ENCODE peak calls at places on chromosomes 1 and 21, in ten cellular contexts. M is endothelial cell of umbilical vein; X is IMR-90; F is pancreas; C is PC-9; U is small intestine; V is cardiac muscle cell; W is breast epithelium; H is CD4-positive, CD25-positive, alpha-beta regulatory T cell; Y is GM23248. D is an unnamed sample. For H3K4me1, the result is how much of the 10 kb centered on the place peaks cover.

GRCh38 chr1:176315519-176316220 is 108.6 kb upstream of the COP1 start:
- DNase-seq in M (no peak), X (no peak), F (no peak), C (no peak), U (no peak), V (no peak), W (no peak), H (no peak), Y (no peak), D (no peak)

GRCh38 chr21:27315373-27315772 is 348.5 kb upstream of the ADAMTS5 start:
- DNase-seq in M (peak), X (no peak), F (no peak), C (no peak), U (no peak), V (no peak), W (no peak), H (no peak), Y (peak), D (no peak)

GRCh38 chr1:152374451-152374850 is 14.6 kb upstream of the FLG2 start:
- DNase-seq in M (no peak), X (no peak), F (no peak), C (no peak), U (no peak), V (no peak), W (no peak), H (no peak), Y (no peak), D (no peak)

GRCh38 chr1:89917353-89917752 is 77.6 kb upstream of the ZNF326 start:
- DNase-seq in M (no peak), X (no peak), F (no peak), C (no peak), U (no peak), V (no peak), W (no peak), H (no peak), Y (no peak), D (no peak)

GRCh38 chr21:45631540-45631939 is 12.0 kb upstream of the PCBP3 start:
- DNase-seq in M (no peak), X (no peak), F (no peak), C (no peak), U (no peak), V (no peak), W (peak), H (no peak), Y (no peak), D (no peak)

GRCh38 chr1:58929667-58930325 is 145.9 kb upstream of the JUN start:
- DNase-seq in M (no peak), X (no peak), F (no peak), C (peak), U (peak), V (no peak), W (no peak), H (peak), Y (no peak), D (no peak)

GRCh38 chr1:154448271-154448905 is 43.2 kb downstream of the IL6R start:
- DNase-seq in M (no peak), X (no peak), F (no peak), C (no peak), U (no peak), V (no peak), W (no peak), H (no peak), Y (no peak), D (no peak)

GRCh38 chr21:44299458-44300261 is at the start of gene PFKL:
- DNase-seq in M (peak), X (peak), F (peak), C (peak), U (peak), V (peak), W (peak), H (peak), Y (peak), D (no peak)

GRCh38 chr1:162003061-162003824 is 20.4 kb downstream of the OLFML2B start:
- DNase-seq in M (no peak), X (peak), F (no peak), C (no peak), U (no peak), V (no peak), W (peak), H (no peak), Y (peak), D (peak)

GRCh38 chr1:51504806-51505525 is 14.1 kb downstream of the EPS15 start:
- DNase-seq in M (no peak), X (no peak), F (no peak), C (no peak), U (no peak), V (no peak), W (no peak), H (no peak), Y (no peak), D (no peak)

GRCh38 chr21:31913191-31913608 is 40.4 kb downstream of the HUNK start:
- DNase-seq in M (no peak), X (no peak), F (no peak), C (no peak), U (no peak), V (peak), W (no peak), H (no peak), Y (no peak), D (no peak)

GRCh38 chr1:180230416-180230790 is 339 bp downstream of the LHX4 start:
- DNase-seq in M (no peak), X (no peak), F (no peak), C (no peak), U (no peak), V (no peak), W (no peak), H (no peak), Y (no peak), D (no peak)

GRCh38 chr1:71908871-71909390 is 373.4 kb downstream of the NEGR1 start:
- DNase-seq in M (no peak), X (no peak), F (no peak), C (no peak), U (no peak), V (no peak), W (no peak), H (no peak), Y (no peak), D (no peak)

GRCh38 chr1:218674280-218674773 is 329.2 kb downstream of the TGFB2 start:
- DNase-seq in M (peak), X (peak), F (no peak), C (peak), U (no peak), V (peak), W (no peak), H (no peak), Y (peak), D (no peak)

GRCh38 chr1:206709772-206710456 is 25.2 kb downstream of the MAPKAPK2 start:
- DNase-seq in M (no peak), X (peak), F (no peak), C (peak), U (no peak), V (no peak), W (no peak), H (no peak), Y (peak), D (no peak)

GRCh38 chr1:45012639-45013278 is 705 bp downstream of the UROD start:
- DNase-seq in M (peak), X (peak), F (peak), C (no peak), U (peak), V (peak), W (peak), H (no peak), Y (peak), D (peak)

GRCh38 chr1:10161541-10162290 is 48.7 kb upstream of the KIF1B start:
- DNase-seq in M (peak), X (no peak), F (no peak), C (no peak), U (no peak), V (no peak), W (no peak), H (no peak), Y (peak), D (peak)

GRCh38 chr21:43877936-43878575 is 13.0 kb downstream of the AGPAT3 start:
- DNase-seq in M (no peak), X (no peak), F (no peak), C (no peak), U (no peak), V (no peak), W (no peak), H (no peak), Y (no peak), D (no peak)

GRCh38 chr1:35590476-35591040 is 17.4 kb downstream of the TFAP2E start:
- DNase-seq in M (no peak), X (no peak), F (no peak), C (no peak), U (no peak), V (no peak), W (no peak), H (no peak), Y (no peak), D (no peak)

GRCh38 chr1:178693368-178693767 is 31.7 kb upstream of the RALGPS2 start:
- DNase-seq in M (no peak), X (peak), F (no peak), C (no peak), U (peak), V (no peak), W (no peak), H (no peak), Y (peak), D (no peak)

GRCh38 chr1:44016875-44017400 is 14.3 kb downstream of the SLC6A9 start:
- DNase-seq in M (no peak), X (no peak), F (peak), C (no peak), U (no peak), V (no peak), W (no peak), H (no peak), Y (no peak), D (no peak)

GRCh38 chr1:241579434-241579833 is 47.3 kb downstream of the KMO start:
- DNase-seq in M (no peak), X (no peak), F (no peak), C (no peak), U (peak), V (no peak), W (no peak), H (no peak), Y (no peak), D (no peak)

GRCh38 chr1:185823471-185823870 is 89.3 kb downstream of the HMCN1 start:
- DNase-seq in M (no peak), X (peak), F (no peak), C (no peak), U (no peak), V (no peak), W (no peak), H (no peak), Y (peak), D (peak)

GRCh38 chr1:57424231-57425027 is 569 bp upstream of the DAB1 start:
- DNase-seq in M (no peak), X (peak), F (peak), C (no peak), U (peak), V (peak), W (no peak), H (no peak), Y (peak), D (no peak)

GRCh38 chr1:159869173-159869572 is 6.7 kb upstream of the VSIG8 start:
- DNase-seq in M (no peak), X (peak), F (no peak), C (peak), U (no peak), V (no peak), W (no peak), H (no peak), Y (peak), D (no peak)

GRCh38 chr1:198291036-198291435 is 134.2 kb downstream of the NEK7 start:
- DNase-seq in M (no peak), X (no peak), F (no peak), C (no peak), U (no peak), V (peak), W (no peak), H (no peak), Y (no peak), D (no peak)

GRCh38 chr21:43716376-43717165 is 2.4 kb upstream of the PDXK start:
- DNase-seq in M (no peak), X (peak), F (no peak), C (no peak), U (no peak), V (no peak), W (no peak), H (no peak), Y (peak), D (no peak)

GRCh38 chr1:174875306-174875705 is 124.4 kb upstream of the CACYBP start:
- DNase-seq in M (no peak), X (no peak), F (peak), C (peak), U (peak), V (peak), W (peak), H (peak), Y (no peak), D (no peak)

GRCh38 chr21:30434033-30434631 is 4.1 kb downstream of the KRTAP13-4 start:
- DNase-seq in M (no peak), X (no peak), F (no peak), C (no peak), U (peak), V (peak), W (no peak), H (peak), Y (peak), D (no peak)

GRCh38 chr21:29098156-29098555 is 24.7 kb upstream of the CCT8 start:
- DNase-seq in M (no peak), X (peak), F (no peak), C (no peak), U (no peak), V (no peak), W (no peak), H (no peak), Y (peak), D (no peak)

GRCh38 chr21:29893687-29894086 is 46.1 kb downstream of the GRIK1 start:
- DNase-seq in M (no peak), X (no peak), F (no peak), C (no peak), U (no peak), V (no peak), W (no peak), H (no peak), Y (no peak), D (no peak)

GRCh38 chr1:220511183-220511582 is 16.8 kb upstream of the MARK1 start:
- DNase-seq in M (no peak), X (no peak), F (no peak), C (peak), U (no peak), V (no peak), W (no peak), H (no peak), Y (peak), D (no peak)

GRCh38 chr21:31198575-31198974 is 145.5 kb downstream of the TIAM1 start:
- DNase-seq in M (peak), X (peak), F (no peak), C (peak), U (peak), V (peak), W (no peak), H (peak), Y (peak), D (no peak)

GRCh38 chr1:229230893-229231753 is 39.8 kb upstream of the RAB4A start:
- DNase-seq in M (no peak), X (no peak), F (no peak), C (peak), U (no peak), V (no peak), W (peak), H (no peak), Y (no peak), D (no peak)

GRCh38 chr1:235953801-235954200 is 87.1 kb upstream of the LYST start:
- DNase-seq in M (no peak), X (peak), F (no peak), C (peak), U (no peak), V (no peak), W (no peak), H (no peak), Y (peak), D (no peak)

GRCh38 chr21:29192999-29193563 is 62.6 kb downstream of the MAP3K7CL start:
- DNase-seq in M (no peak), X (no peak), F (no peak), C (no peak), U (no peak), V (no peak), W (no peak), H (no peak), Y (peak), D (no peak)

GRCh38 chr1:169676001-169676400 is 35.4 kb downstream of the SELL start:
- DNase-seq in M (peak), X (peak), F (no peak), C (peak), U (no peak), V (no peak), W (no peak), H (no peak), Y (peak), D (no peak)

GRCh38 chr1:1858382-1859086 is 32.4 kb downstream of the GNB1 start:
- DNase-seq in M (peak), X (peak), F (peak), C (no peak), U (peak), V (peak), W (peak), H (peak), Y (peak), D (peak)

GRCh38 chr1:1861339-1861730 is 29.6 kb downstream of the GNB1 start:
- DNase-seq in M (no peak), X (no peak), F (no peak), C (no peak), U (no peak), V (no peak), W (no peak), H (no peak), Y (no peak), D (no peak)

GRCh38 chr1:1857096-1857703 is 33.7 kb downstream of the GNB1 start:
- DNase-seq in M (no peak), X (no peak), F (no peak), C (no peak), U (peak), V (no peak), W (no peak), H (no peak), Y (no peak), D (peak)

GRCh38 chr1:1867164-1867563 is 23.7 kb downstream of the GNB1 start:
- DNase-seq in M (no peak), X (no peak), F (no peak), C (no peak), U (no peak), V (no peak), W (no peak), H (no peak), Y (no peak), D (no peak)

GRCh38 chr1:1862905-1863547 is 27.9 kb downstream of the GNB1 start:
- DNase-seq in M (no peak), X (peak), F (no peak), C (no peak), U (no peak), V (no peak), W (no peak), H (no peak), Y (peak), D (no peak)
- H3K4me1 ChIP-seq in M (under half), X (under half), F (under half), C (under half), U (under half), V (under half), W (under half), H (half or more), Y (half or more), D (under half)

DNA sequence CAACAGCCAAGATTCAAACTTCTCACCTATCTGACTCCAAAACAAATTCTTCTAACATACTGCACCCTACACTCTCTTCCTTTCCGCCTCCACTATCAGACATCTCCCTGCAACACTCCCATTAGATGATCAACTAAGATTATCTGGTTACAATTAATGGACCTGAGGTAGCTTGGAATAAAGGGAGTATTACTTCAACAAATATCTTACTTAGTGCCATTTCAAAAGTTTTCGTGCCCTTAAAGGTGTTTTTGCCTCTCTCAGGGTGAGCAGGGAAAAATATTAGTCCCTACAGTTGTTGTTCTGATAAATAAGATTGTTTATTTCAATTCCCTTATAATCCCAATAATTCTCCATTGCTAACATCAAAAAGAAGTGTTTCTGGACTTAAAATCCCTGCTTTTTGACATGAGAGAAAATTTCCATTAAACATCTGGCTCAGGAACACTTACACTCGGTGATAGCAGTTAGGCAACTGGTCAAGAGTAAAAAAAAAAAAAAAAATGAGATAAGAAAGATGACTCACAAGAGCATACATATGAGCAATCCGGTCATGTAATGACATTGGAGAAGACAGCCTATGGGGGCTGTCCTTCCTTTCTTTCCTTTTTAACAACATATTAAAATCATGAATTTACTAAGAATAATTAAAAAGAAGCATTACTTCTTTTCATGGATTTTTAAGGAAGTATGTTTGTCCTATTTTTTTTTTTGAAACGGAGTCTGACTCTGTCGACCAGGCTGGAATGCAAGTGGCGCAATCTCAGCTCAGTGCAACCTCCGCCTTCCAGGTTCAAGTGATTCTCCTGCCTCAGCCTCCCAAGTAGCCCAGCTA is 7.6 kb downstream of the RSBN1 start:
- DNase-seq in M (peak), X (peak), F (no peak), C (peak), U (peak), V (no peak), W (no peak), H (no peak), Y (peak), D (no peak)
- H3K4me1 ChIP-seq in M (under half), X (under half), F (half or more), C (under half), U (under half), V (under half), W (under half), H (half or more), Y (under half), D (half or more)

DNA sequence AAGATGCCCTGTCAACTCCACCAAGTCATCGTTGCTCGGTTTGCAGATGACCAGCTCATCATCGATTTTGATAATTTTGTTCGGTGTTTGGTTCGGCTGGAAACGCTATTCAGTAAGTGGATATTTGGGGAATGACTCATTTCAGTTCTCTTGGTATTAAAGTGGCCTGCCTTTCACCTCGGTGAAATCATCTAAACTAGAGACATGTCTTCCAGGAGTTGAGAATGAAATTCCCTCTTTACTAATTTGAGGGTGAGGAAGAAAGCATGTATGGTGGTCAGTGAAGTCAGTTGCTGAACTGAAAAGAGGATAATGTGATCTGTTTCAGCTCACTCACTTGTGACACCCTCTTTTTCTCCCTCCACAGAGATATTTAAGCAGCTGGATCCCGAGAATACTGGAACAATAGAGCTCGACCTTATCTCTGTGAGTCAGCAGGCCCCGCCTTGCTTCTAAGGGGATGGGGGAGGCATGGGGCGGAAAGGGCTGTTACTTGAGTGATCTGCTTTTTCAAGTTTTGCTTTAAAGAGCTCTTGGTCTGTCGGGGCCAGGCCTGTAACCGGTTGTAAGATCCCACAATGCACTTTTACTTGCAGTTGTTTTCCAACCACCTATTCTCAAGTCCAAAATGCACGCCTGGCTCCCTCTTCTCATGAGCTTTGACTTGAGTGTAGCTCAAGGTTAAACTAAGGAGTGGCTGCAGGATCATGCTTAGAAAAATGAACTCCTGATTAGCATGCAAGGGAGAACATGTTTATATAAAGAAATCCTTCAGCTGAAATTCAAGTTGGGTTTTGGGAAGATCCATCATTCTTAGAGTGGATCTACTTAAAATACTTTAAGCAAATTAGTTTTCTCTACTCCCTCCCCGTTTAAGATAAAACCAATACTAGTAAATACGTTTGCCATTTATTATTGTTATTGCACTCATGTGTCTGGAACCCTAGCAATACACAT is 59.8 kb downstream of the CAPN2 start:
- DNase-seq in M (peak), X (peak), F (no peak), C (peak), U (peak), V (peak), W (peak), H (no peak), Y (peak), D (no peak)
- H3K4me1 ChIP-seq in M (half or more), X (under half), F (under half), C (half or more), U (under half), V (under half), W (under half), H (under half), Y (half or more), D (under half)

DNA sequence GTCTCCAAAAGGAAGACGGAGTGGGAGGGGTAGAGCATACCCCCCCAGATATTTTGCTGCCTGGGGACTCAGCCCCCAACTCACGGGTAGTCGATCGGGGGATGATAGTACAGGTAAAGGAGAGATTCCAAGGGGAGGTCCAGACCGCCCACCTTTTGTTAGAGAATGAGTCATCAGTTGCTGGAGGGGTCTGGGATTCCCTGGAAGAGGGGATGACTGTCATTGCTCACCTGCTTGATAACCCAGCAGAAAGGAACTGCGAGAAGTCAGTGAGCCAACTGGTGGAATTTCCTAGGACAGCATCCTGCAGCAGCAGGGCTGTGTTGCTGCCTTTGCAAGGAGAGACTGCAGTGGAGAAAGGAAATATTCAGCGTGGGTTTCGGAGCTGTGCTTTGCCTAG is 64.4 kb downstream of the MACF1 start:
- DNase-seq in M (no peak), X (peak), F (no peak), C (no peak), U (no peak), V (no peak), W (no peak), H (no peak), Y (peak), D (no peak)
- H3K4me1 ChIP-seq in M (under half), X (under half), F (under half), C (under half), U (under half), V (under half), W (under half), H (half or more), Y (under half), D (half or more)